ENCODE peak calls at places on chromosome 18, in five cellular contexts. O is Panc1; R is GM12865; L is naive thymus-derived CD4-positive, alpha-beta T cell; C is epithelial cell of proximal tubule. Q is an unnamed sample.

GRCh38 chr18:46250084-46250811 is 146.1 kb downstream of the HAUS1 start:
- DNase-seq in O (no peak), R (peak), L (peak), C (peak), Q (peak)

GRCh38 chr18:13888317-13888716 is 27.0 kb downstream of the MC2R start:
- DNase-seq in O (no peak), R (no peak), L (no peak), C (no peak), Q (no peak)

GRCh38 chr18:79791141-79791972 is 6.4 kb upstream of the KCNG2 start:
- DNase-seq in O (no peak), R (no peak), L (no peak), C (peak), Q (no peak)

GRCh38 chr18:3511980-3512379 is 62.0 kb downstream of the TGIF1 start:
- DNase-seq in O (no peak), R (no peak), L (no peak), C (peak), Q (no peak)

GRCh38 chr18:961644-962355 is 57.1 kb downstream of the ADCYAP1 start:
- DNase-seq in O (peak), R (peak), L (peak), C (no peak), Q (no peak)

GRCh38 chr18:37438417-37439180 is 127.0 kb downstream of the CELF4 start:
- DNase-seq in O (no peak), R (no peak), L (no peak), C (no peak), Q (no peak)

GRCh38 chr18:55078289-55078916 is 119.1 kb upstream of the CCDC68 start:
- DNase-seq in O (no peak), R (no peak), L (no peak), C (no peak), Q (no peak)

GRCh38 chr18:9638886-9639285 is 24.5 kb upstream of the PPP4R1 start:
- DNase-seq in O (no peak), R (no peak), L (no peak), C (no peak), Q (no peak)

GRCh38 chr18:42164556-42164955 is 209.5 kb downstream of the PIK3C3 start:
- DNase-seq in O (no peak), R (no peak), L (no peak), C (no peak), Q (no peak)

GRCh38 chr18:74397572-74397971 is 59.5 kb downstream of the DIPK1C start:
- DNase-seq in O (no peak), R (no peak), L (no peak), C (no peak), Q (no peak)
- H3K4me3 ChIP-seq in O (no peak), R (no peak), L (no peak), C (no peak), Q (no peak)

GRCh38 chr18:74375999-74376398 is 60.4 kb downstream of the C18orf63 start:
- DNase-seq in O (no peak), R (no peak), L (no peak), C (peak), Q (no peak)

GRCh38 chr18:74370163-74370562 is 54.5 kb downstream of the C18orf63 start:
- DNase-seq in O (no peak), R (no peak), L (no peak), C (no peak), Q (no peak)

GRCh38 chr18:74376523-74376922 is 60.9 kb downstream of the C18orf63 start:
- DNase-seq in O (no peak), R (no peak), L (no peak), C (no peak), Q (no peak)

GRCh38 chr18:74368901-74369705 is 53.5 kb downstream of the C18orf63 start:
- DNase-seq in O (no peak), R (no peak), L (no peak), C (peak), Q (no peak)

DNA sequence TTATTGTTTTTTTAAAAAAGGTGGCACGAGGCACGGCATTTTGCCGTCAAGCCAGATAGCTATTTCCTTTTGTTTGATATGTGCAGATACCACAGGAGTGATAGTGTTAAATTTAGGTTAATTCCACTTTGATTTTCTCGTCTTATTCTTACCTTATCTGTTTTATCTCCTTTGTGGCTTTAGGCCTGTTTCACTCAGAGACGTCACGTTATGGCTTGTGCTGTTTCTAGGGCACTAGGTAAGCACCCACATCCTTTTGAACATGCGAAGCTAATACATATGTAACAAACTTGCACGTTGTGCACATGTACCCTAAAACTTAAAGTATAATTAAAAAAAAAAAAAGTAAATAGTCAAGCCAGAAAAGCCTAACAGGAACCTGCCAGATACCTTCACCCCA is 57.8 kb downstream of the C18orf63 start:
- DNase-seq in O (no peak), R (no peak), L (peak), C (no peak), Q (no peak)
- H3K4me3 ChIP-seq in O (no peak), R (no peak), L (peak), C (no peak), Q (no peak)

DNA sequence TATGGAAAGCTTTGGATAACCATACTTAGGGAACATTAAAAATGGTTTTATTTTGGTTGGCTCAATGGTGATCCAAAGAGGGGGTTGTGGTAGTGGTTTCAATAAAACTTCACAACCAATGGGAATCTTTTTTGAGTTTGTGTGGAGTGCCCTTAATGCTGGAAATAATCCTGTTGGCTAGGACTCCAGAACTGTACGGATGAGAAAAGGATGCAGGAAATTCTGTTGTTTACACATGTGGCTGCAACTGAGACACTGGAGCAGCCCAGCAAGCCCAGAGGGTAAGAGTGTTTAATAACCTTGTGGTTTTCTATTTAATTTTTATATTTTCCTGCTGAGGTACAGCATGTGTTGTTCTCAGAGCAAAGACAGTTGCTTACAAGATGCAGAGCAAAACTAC is at the start of gene CCDC102B:
- DNase-seq in O (no peak), R (no peak), L (no peak), C (no peak), Q (no peak)
- H3K4me3 ChIP-seq in O (no peak), R (no peak), L (no peak), C (no peak), Q (no peak)

GRCh38 chr18:48874233-48874632 is 76.5 kb downstream of the SMAD7 start:
- DNase-seq in O (no peak), R (no peak), L (no peak), C (no peak), Q (no peak)

GRCh38 chr18:48871391-48872166 is 79.2 kb downstream of the SMAD7 start:
- DNase-seq in O (no peak), R (no peak), L (no peak), C (no peak), Q (no peak)

GRCh38 chr18:48874701-48875162 is 76.0 kb downstream of the SMAD7 start:
- DNase-seq in O (no peak), R (no peak), L (no peak), C (no peak), Q (no peak)

GRCh38 chr18:48869591-48869990 is 81.2 kb downstream of the SMAD7 start:
- DNase-seq in O (no peak), R (no peak), L (no peak), C (no peak), Q (no peak)

DNA sequence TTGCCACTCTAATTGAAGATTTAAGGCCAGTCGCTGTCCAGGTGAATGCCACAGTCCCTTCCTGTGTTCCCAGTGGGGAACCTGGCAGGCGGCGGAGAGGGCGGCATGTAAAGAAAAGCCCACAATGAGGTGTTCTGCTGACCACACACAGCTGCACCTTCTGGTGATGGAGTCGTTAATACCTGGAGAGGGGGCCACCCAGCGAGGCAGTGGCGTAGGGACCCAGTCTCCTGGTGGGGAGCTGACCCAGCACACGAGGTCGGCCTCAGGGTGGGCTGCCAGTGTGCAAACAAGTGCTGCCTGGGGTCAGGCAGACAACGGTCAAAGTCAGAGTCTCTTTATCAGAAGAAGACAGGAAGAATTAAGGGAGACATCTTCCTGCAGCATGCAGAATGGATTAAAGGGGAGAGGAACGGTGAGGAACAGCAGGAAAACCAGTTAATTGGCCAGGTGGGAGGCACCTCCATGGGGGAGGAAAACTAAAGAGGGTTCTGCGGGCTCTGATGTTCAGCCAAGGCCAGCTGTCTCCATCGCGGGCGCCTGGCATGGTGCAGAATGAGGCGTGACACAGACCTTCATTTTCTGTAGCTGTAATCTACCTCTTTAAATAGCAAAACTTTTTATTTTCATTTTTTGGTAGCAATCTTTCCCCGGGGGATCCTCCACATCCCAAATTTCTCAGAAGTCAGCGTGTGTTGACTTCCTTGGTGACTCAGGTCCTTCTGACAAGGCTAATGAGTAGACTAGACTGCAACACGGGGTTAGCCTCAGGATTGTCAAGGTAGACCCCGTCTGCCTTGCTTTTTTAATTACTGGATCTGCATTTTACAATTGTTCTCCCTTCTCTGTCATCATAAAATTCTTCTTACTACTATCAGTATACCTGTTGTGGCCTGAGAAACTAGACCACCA is 78.3 kb downstream of the SMAD7 start:
- DNase-seq in O (no peak), R (no peak), L (no peak), C (no peak), Q (no peak)
- H3K4me3 ChIP-seq in O (no peak), R (no peak), L (no peak), C (no peak), Q (no peak)

DNA sequence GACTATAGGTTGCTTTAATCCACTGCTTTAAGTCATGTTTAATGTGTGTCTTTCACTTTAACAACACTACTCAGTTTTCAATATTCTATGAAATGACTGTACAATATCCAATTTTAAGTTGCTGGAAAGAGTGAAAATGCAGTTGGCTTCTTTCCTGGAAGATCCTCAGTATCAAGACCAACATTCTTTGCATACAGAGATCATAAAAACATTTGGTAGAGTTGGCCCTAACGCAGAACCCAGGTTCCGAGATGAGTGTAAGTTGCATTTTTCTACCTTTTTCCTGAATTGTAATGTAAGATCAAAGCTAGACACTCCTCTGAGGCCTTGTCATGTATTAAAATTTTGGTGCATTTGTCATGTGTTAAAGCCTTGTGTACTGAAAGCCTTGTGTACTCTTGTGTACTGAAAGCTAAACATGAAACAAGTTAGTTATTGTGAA is 42.9 kb upstream of the TNFRSF11A start:
- DNase-seq in O (no peak), R (no peak), L (no peak), C (no peak), Q (no peak)
- H3K4me3 ChIP-seq in O (no peak), R (no peak), L (no peak), C (no peak), Q (no peak)